ENCODE peak calls at places on chromosome 16, in four cellular contexts. E is B cell, P is NT2/D1, I is HAP-1. U is an unnamed sample.

GRCh38 chr16:78505544-78506371 is 406.3 kb downstream of the WWOX start:
- DNase-seq in I (no peak), P (no peak), E (no peak), U (no peak)

GRCh38 chr16:68417711-68418301 is 30.5 kb downstream of the SMPD3 start:
- DNase-seq in E (peak; percentile 68), P (no peak), I (no peak), U (no peak)

GRCh38 chr16:50834701-50835100 is 92.8 kb downstream of the CYLD start:
- DNase-seq in E (no peak), P (no peak), I (no peak), U (no peak)

GRCh38 chr16:88456356-88457292 is 3.5 kb downstream of the ZFPM1 start:
- DNase-seq in P (no peak), I (no peak), E (peak; percentile 37), U (no peak)

GRCh38 chr16:75462804-75463203 is 1.7 kb downstream of the TMEM170A start:
- DNase-seq in E (peak; percentile 23), P (no peak), I (no peak), U (no peak)

GRCh38 chr16:50534091-50534490 is 14.1 kb upstream of the NKD1 start:
- DNase-seq in E (no peak), P (no peak), I (no peak), U (no peak)

GRCh38 chr16:70522216-70523000 is 946 bp downstream of the COG4 start:
- DNase-seq in E (no peak), P (no peak), I (no peak), U (no peak)

GRCh38 chr16:84324439-84325262 is 30.0 kb downstream of the WFDC1 start:
- DNase-seq in P (no peak), I (no peak), E (no peak), U (no peak)

GRCh38 chr16:3358884-3359283 is 3.2 kb downstream of the OR2C1 start:
- DNase-seq in I (no peak), E (no peak), P (no peak), U (no peak)

GRCh38 chr16:87314990-87315420 is 2.2 kb downstream of the C16orf95 start:
- DNase-seq in P (no peak), I (no peak), E (no peak), U (no peak)

GRCh38 chr16:83727018-83727417 is 80.8 kb upstream of the HSBP1 start:
- DNase-seq in E (no peak), P (no peak), I (no peak), U (no peak)

GRCh38 chr16:89048871-89049422 is 44.7 kb upstream of the ACSF3 start:
- DNase-seq in P (no peak), I (no peak), E (no peak), U (no peak)

GRCh38 chr16:24070851-24071250 is 185.3 kb upstream of the CACNG3 start:
- DNase-seq in E (peak; percentile 71), P (peak; percentile 88), I (peak; percentile 57), U (peak; percentile 82)

GRCh38 chr16:78523212-78523995 is 423.9 kb downstream of the WWOX start:
- DNase-seq in I (no peak), P (no peak), E (no peak), U (no peak)

GRCh38 chr16:27195941-27196595 is 7.3 kb upstream of the KDM8 start:
- DNase-seq in E (no peak), P (no peak), I (no peak), U (no peak)

GRCh38 chr16:2748757-2749455 is 3.5 kb upstream of the SRRM2 start:
- DNase-seq in E (peak; percentile 11), P (no peak), I (no peak), U (no peak)

GRCh38 chr16:31877876-31878642 is 4.5 kb downstream of the ZNF267 start:
- DNase-seq in P (no peak), E (no peak), I (no peak), U (no peak)

GRCh38 chr16:31202402-31203385 is at the start of gene PYCARD:
- DNase-seq in E (no peak), I (peak; percentile 62), P (no peak), U (no peak)

U was measured in iPS DF 6.9.